ENCODE peak calls at places on chromosomes 4 and X, in four cellular contexts. One of them, this sample, is unnamed.

GRCh38 chrX:71911731-71912050 is 1.0 kb downstream of the NHSL2 start:
- DNase-seq in hepatocyte: peak
- DNase-seq in testis: peak
- DNase-seq in AG10803: no peak
- DNase-seq in this sample: no peak

GRCh38 chr4:156962551-156962974 is 9.0 kb downstream of the PDGFC start:
- DNase-seq in hepatocyte: peak
- DNase-seq in testis: peak
- DNase-seq in AG10803: peak
- DNase-seq in this sample: no peak

GRCh38 chr4:17310269-17310652 is 201.6 kb downstream of the QDPR start:
- DNase-seq in hepatocyte: no peak
- DNase-seq in testis: no peak
- DNase-seq in AG10803: peak
- DNase-seq in this sample: no peak

GRCh38 chr4:46839128-46839527 is 69.9 kb downstream of the COX7B2 start:
- DNase-seq in hepatocyte: no peak
- DNase-seq in testis: no peak
- DNase-seq in AG10803: no peak
- DNase-seq in this sample: no peak

GRCh38 chr4:115657991-115658390 is 544.6 kb upstream of the NDST4 start:
- DNase-seq in hepatocyte: no peak
- DNase-seq in testis: no peak
- DNase-seq in AG10803: no peak
- DNase-seq in this sample: no peak

GRCh38 chr4:152149734-152150133 is 386.2 kb downstream of the FBXW7 start:
- DNase-seq in hepatocyte: no peak
- DNase-seq in testis: no peak
- DNase-seq in AG10803: no peak
- DNase-seq in this sample: no peak

GRCh38 chr4:8032381-8032780 is 92.7 kb upstream of the AFAP1 start:
- DNase-seq in hepatocyte: no peak
- DNase-seq in testis: no peak
- DNase-seq in AG10803: no peak
- DNase-seq in this sample: no peak

GRCh38 chrX:144918936-144919335 is 328.4 kb upstream of the SPANXN1 start:
- DNase-seq in hepatocyte: no peak
- DNase-seq in testis: no peak
- DNase-seq in AG10803: no peak
- DNase-seq in this sample: no peak

GRCh38 chr4:132001542-132001941 is 1147.6 kb upstream of the PCDH10 start:
- DNase-seq in hepatocyte: no peak
- DNase-seq in testis: no peak
- DNase-seq in AG10803: peak
- DNase-seq in this sample: no peak

GRCh38 chr4:76881375-76881774 is 16.6 kb downstream of the SOWAHB start:
- DNase-seq in hepatocyte: peak
- DNase-seq in testis: no peak
- DNase-seq in AG10803: no peak
- DNase-seq in this sample: no peak

GRCh38 chr4:31160146-31160545 is 440.0 kb downstream of the PCDH7 start:
- DNase-seq in hepatocyte: no peak
- DNase-seq in testis: no peak
- DNase-seq in AG10803: no peak
- DNase-seq in this sample: no peak

GRCh38 chr4:105627620-105628019 is 75.2 kb downstream of the ARHGEF38 start:
- DNase-seq in hepatocyte: no peak
- DNase-seq in testis: no peak
- DNase-seq in AG10803: no peak
- DNase-seq in this sample: no peak

GRCh38 chr4:80202784-80203553 is 5.7 kb downstream of the PRDM8 start:
- DNase-seq in hepatocyte: peak
- DNase-seq in testis: peak
- DNase-seq in AG10803: no peak
- DNase-seq in this sample: peak

GRCh38 chr4:150007512-150007911 is 70.7 kb upstream of the DCLK2 start:
- DNase-seq in hepatocyte: no peak
- DNase-seq in testis: no peak
- DNase-seq in AG10803: peak
- DNase-seq in this sample: no peak

GRCh38 chrX:129139837-129140679 is 383.2 kb downstream of the SMARCA1 start:
- DNase-seq in hepatocyte: no peak
- DNase-seq in testis: no peak
- DNase-seq in AG10803: no peak
- DNase-seq in this sample: no peak

GRCh38 chrX:3820170-3820569 is 106.7 kb upstream of the PRKX start:
- DNase-seq in hepatocyte: peak
- DNase-seq in testis: no peak
- DNase-seq in AG10803: peak
- DNase-seq in this sample: no peak

GRCh38 chr4:180947421-180947820 is 1295.8 kb upstream of the TENM3 start:
- DNase-seq in hepatocyte: peak
- DNase-seq in testis: no peak
- DNase-seq in AG10803: peak
- DNase-seq in this sample: peak

GRCh38 chr4:140152760-140153418 is 1.1 kb downstream of the MAML3 start:
- DNase-seq in hepatocyte: peak
- DNase-seq in testis: peak
- DNase-seq in AG10803: peak
- DNase-seq in this sample: peak

GRCh38 chr4:184265566-184266351 is 48.1 kb upstream of the ENPP6 start:
- DNase-seq in hepatocyte: no peak
- DNase-seq in testis: no peak
- DNase-seq in AG10803: peak
- DNase-seq in this sample: peak

GRCh38 chr4:77310931-77311330 is 153.9 kb downstream of the CCNG2 start:
- DNase-seq in hepatocyte: peak
- DNase-seq in testis: no peak
- DNase-seq in AG10803: peak
- DNase-seq in this sample: no peak

GRCh38 chr4:924107-925096 is 7.7 kb downstream of the GAK start:
- DNase-seq in hepatocyte: no peak
- DNase-seq in testis: no peak
- DNase-seq in AG10803: peak
- DNase-seq in this sample: peak

GRCh38 chrX:101550825-101551767 is 749 bp downstream of the ARMCX1 start:
- DNase-seq in hepatocyte: peak
- DNase-seq in testis: peak
- DNase-seq in AG10803: peak
- DNase-seq in this sample: no peak

GRCh38 chrX:74293343-74293946 is 10.5 kb upstream of the ZCCHC13 start:
- DNase-seq in hepatocyte: peak
- DNase-seq in testis: peak
- DNase-seq in AG10803: peak
- DNase-seq in this sample: peak

GRCh38 chr4:107736924-107737448 is 17.0 kb upstream of the PAPSS1 start:
- DNase-seq in hepatocyte: peak
- DNase-seq in testis: no peak
- DNase-seq in AG10803: peak
- DNase-seq in this sample: peak

GRCh38 chr4:169116270-169116901 is 106.3 kb upstream of the CBR4 start:
- DNase-seq in hepatocyte: no peak
- DNase-seq in testis: no peak
- DNase-seq in AG10803: no peak
- DNase-seq in this sample: no peak

GRCh38 chr4:53855886-53856260 is 208.5 kb downstream of the CHIC2 start:
- DNase-seq in hepatocyte: no peak
- DNase-seq in testis: peak
- DNase-seq in AG10803: peak
- DNase-seq in this sample: no peak

GRCh38 chr4:41207330-41207831 is 7.0 kb downstream of the APBB2 start:
- DNase-seq in hepatocyte: no peak
- DNase-seq in testis: no peak
- DNase-seq in AG10803: peak
- DNase-seq in this sample: no peak

GRCh38 chr4:169184236-169184635 is 86.5 kb downstream of the SH3RF1 start:
- DNase-seq in hepatocyte: no peak
- DNase-seq in testis: no peak
- DNase-seq in AG10803: peak
- DNase-seq in this sample: no peak

GRCh38 chr4:39255266-39255665 is 72.9 kb downstream of the WDR19 start:
- DNase-seq in hepatocyte: no peak
- DNase-seq in testis: no peak
- DNase-seq in AG10803: peak
- DNase-seq in this sample: no peak

GRCh38 chr4:8917868-8918783 is 46.5 kb upstream of the HMX1 start:
- DNase-seq in hepatocyte: peak
- DNase-seq in testis: peak
- DNase-seq in AG10803: peak
- DNase-seq in this sample: peak

GRCh38 chrX:97126020-97126419 is 242.3 kb downstream of the RPA4 start:
- DNase-seq in hepatocyte: no peak
- DNase-seq in testis: no peak
- DNase-seq in AG10803: peak
- DNase-seq in this sample: no peak

DNA sequence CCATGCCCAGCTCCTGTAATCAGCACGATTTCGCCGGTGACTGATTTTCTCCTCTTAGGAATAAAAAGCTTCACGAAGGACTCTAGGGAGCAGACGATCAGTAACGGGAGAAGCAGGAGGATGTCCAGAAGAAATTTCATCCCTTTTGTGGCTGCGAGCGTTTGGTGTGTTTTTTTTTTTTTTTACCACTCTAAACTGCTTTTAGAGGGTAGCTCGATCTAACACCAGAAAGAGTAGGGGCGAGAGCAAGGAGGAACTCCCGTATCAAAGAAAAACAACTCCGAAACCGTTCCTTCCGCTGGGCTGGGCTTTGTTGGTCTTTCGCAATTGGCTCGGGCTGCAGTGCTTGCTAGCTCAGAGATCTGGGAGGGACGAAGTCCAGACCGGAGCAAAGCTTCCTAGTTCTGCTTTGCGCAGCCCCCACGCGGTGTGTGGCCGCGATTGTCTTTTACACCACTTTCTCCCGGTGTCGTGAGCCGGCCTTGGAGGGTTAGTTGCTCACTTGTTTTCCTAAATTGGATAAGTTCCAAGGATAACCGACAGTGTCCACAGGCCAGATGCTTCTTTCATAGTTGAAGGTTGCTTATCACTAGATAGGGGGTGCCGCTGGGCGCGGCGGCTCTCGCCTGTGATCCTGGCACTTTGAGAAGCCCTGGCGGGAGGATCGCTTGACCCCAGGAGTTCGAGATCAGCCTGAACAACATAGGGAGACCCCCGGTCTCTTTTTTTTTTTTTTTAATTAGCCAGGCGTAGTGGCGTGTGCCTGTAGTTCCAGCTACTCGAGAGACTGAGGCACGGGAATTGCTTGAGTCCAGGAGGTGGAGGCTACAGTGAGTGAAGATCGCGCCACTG is at the start of gene HSD17B11:
- DNase-seq in hepatocyte: peak
- DNase-seq in testis: peak
- DNase-seq in AG10803: peak
- DNase-seq in this sample: peak
- TF ChIP-seq CTCF in hepatocyte: peak
- TF ChIP-seq CTCF in testis: no peak
- TF ChIP-seq CTCF in AG10803: peak
- TF ChIP-seq CTCF in this sample: no peak

GRCh38 chrX:154714925-154715324 is 36.0 kb downstream of the GAB3 start:
- DNase-seq in hepatocyte: peak
- DNase-seq in testis: peak
- DNase-seq in AG10803: peak
- DNase-seq in this sample: peak

GRCh38 chrX:154718607-154719006 is 32.3 kb downstream of the GAB3 start:
- DNase-seq in hepatocyte: no peak
- DNase-seq in testis: no peak
- DNase-seq in AG10803: no peak
- DNase-seq in this sample: peak

GRCh38 chrX:154717824-154718223 is 33.1 kb downstream of the GAB3 start:
- DNase-seq in hepatocyte: no peak
- DNase-seq in testis: no peak
- DNase-seq in AG10803: peak
- DNase-seq in this sample: peak

GRCh38 chrX:154712781-154713391 is 38.0 kb downstream of the GAB3 start:
- DNase-seq in hepatocyte: no peak
- DNase-seq in testis: no peak
- DNase-seq in AG10803: peak
- DNase-seq in this sample: peak

GRCh38 chrX:154715825-154716224 is 35.1 kb downstream of the GAB3 start:
- DNase-seq in hepatocyte: no peak
- DNase-seq in testis: no peak
- DNase-seq in AG10803: no peak
- DNase-seq in this sample: no peak
- TF ChIP-seq CTCF in hepatocyte: no peak
- TF ChIP-seq CTCF in testis: no peak
- TF ChIP-seq CTCF in AG10803: no peak
- TF ChIP-seq CTCF in this sample: no peak

DNA sequence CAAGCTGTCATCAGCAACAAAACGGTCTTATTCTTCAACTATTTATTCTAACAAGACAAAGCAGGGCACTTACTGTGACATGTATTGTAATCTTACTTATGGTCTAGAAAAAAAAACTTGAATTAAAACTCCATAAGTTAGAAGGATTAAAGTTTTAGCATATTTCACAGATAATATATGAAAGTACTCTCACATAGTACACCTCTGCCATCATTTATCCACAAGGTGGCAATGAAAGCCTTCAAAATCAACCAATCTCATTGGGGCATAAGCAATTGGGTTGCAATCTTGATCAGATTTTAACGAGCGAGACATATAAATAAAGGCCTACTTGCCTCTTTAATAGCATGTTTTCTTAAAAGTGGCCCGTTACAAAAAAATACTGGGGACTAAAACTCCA is 1382.9 kb downstream of the FAM133A start:
- DNase-seq in hepatocyte: no peak
- DNase-seq in testis: no peak
- DNase-seq in AG10803: peak
- DNase-seq in this sample: no peak
- TF ChIP-seq CTCF in hepatocyte: peak
- TF ChIP-seq CTCF in testis: no peak
- TF ChIP-seq CTCF in AG10803: peak
- TF ChIP-seq CTCF in this sample: no peak

GRCh38 chrX:123454712-123455431 is 270.8 kb downstream of the GRIA3 start:
- DNase-seq in hepatocyte: no peak
- DNase-seq in testis: no peak
- DNase-seq in AG10803: no peak
- DNase-seq in this sample: no peak

GRCh38 chrX:123455693-123456092 is 271.6 kb downstream of the GRIA3 start:
- DNase-seq in hepatocyte: no peak
- DNase-seq in testis: no peak
- DNase-seq in AG10803: no peak
- DNase-seq in this sample: no peak

DNA sequence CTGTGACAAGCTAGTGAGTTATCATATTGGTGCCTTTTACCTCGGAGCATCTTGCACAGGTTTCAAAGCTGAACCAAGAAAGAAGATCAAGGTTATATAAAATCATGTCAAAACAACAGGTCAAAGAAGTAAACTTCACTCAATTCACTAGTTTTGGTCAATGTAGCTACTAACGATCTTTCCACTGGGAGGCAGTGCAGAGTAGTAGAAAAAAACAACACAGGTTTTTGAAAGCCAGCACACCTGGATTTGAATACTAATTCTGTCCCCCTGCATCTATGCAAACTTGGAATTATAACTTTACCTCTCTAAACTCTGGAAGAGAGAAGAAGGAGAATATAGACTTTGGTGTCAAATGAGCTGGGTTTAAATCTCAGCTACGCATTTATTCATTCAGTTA is 266.1 kb downstream of the GRIA3 start:
- DNase-seq in hepatocyte: peak
- DNase-seq in testis: no peak
- DNase-seq in AG10803: no peak
- DNase-seq in this sample: peak
- TF ChIP-seq CTCF in hepatocyte: peak
- TF ChIP-seq CTCF in testis: no peak
- TF ChIP-seq CTCF in AG10803: peak
- TF ChIP-seq CTCF in this sample: peak

GRCh38 chrX:132948648-132949260 is 9.7 kb downstream of the HS6ST2 start:
- DNase-seq in hepatocyte: no peak
- DNase-seq in testis: no peak
- DNase-seq in AG10803: no peak
- DNase-seq in this sample: peak
- TF ChIP-seq CTCF in hepatocyte: peak
- TF ChIP-seq CTCF in testis: no peak
- TF ChIP-seq CTCF in AG10803: no peak
- TF ChIP-seq CTCF in this sample: peak

This sample was measured in NB4.